ENCODE peak calls at places on chromosomes 2 and 18, in ten cellular contexts. Y is HFF-Myc; K is H4; H is dermis microvascular lymphatic vessel endothelial cell; S is GM04504; C is stimulated activated CD4-positive, alpha-beta T cell treated with anti-CD3 and anti-CD28 coated beads, Interleukin-2, amount 100 ng/mL, for 24 hours; B is left ventricle myocardium inferior; P is OCI-LY7; F is C1 segment of cervical spinal cord; A is AML-193. V is an unnamed sample.

GRCh38 chr2:24971300-24971549 is 530 bp downstream of the DNAJC27 start:
- DNase-seq in A (peak), S (no peak), H (no peak), K (no peak), C (no peak), F (no peak), B (no peak), P (no peak), Y (no peak), V (peak)

GRCh38 chr2:31002510-31002909 is 135.7 kb downstream of the GALNT14 start:
- DNase-seq in H (no peak), Y (no peak), B (no peak), F (no peak), K (no peak), P (no peak), S (no peak), C (no peak), A (no peak), V (no peak)

GRCh38 chr2:15119722-15120175 is 441.4 kb downstream of the NBAS start:
- DNase-seq in F (no peak), C (no peak), Y (no peak), H (no peak), B (no peak), S (no peak), K (no peak), P (no peak), A (no peak), V (no peak)

GRCh38 chr18:49241852-49242251 is 218.6 kb downstream of the DYM start:
- DNase-seq in A (no peak), Y (peak), H (no peak), S (peak), C (no peak), B (no peak), F (no peak), K (no peak), P (no peak), V (peak)

GRCh38 chr2:172969171-172969570 is 106.5 kb upstream of the MAP3K20 start:
- DNase-seq in A (peak), B (no peak), C (no peak), K (no peak), P (no peak), H (no peak), Y (no peak), F (no peak), S (no peak), V (no peak)

GRCh38 chr2:160375037-160375436 is 118.6 kb downstream of the RBMS1 start:
- DNase-seq in S (no peak), B (no peak), C (no peak), H (no peak), F (no peak), K (no peak), Y (no peak), A (no peak), P (no peak), V (no peak)

GRCh38 chr18:22946217-22946616 is 13.1 kb downstream of the RBBP8 start:
- DNase-seq in A (no peak), K (no peak), F (no peak), B (no peak), H (no peak), S (no peak), P (no peak), Y (no peak), C (no peak), V (no peak)

GRCh38 chr2:238995634-238996033 is 147.7 kb downstream of the TWIST2 start:
- DNase-seq in F (no peak), K (no peak), Y (no peak), P (no peak), H (no peak), C (no peak), B (no peak), S (no peak), A (no peak), V (no peak)

GRCh38 chr2:120485096-120485495 is 139.2 kb downstream of the INHBB start:
- DNase-seq in H (no peak), S (no peak), A (no peak), K (no peak), Y (no peak), C (no peak), F (no peak), B (no peak), P (no peak), V (no peak)

GRCh38 chr2:227870710-227871374 is 589 bp upstream of the DAW1 start:
- DNase-seq in Y (no peak), B (no peak), C (no peak), A (no peak), S (no peak), P (no peak), H (no peak), F (no peak), K (no peak), V (peak)

GRCh38 chr18:63882333-63883141 is 5.0 kb upstream of the SERPINB2 start:
- DNase-seq in F (no peak), H (no peak), S (peak), A (no peak), P (no peak), K (peak), C (no peak), B (no peak), Y (no peak), V (peak)

GRCh38 chr2:223970343-223971128 is 13.3 kb downstream of the MRPL44 start:
- DNase-seq in H (peak), C (peak), B (no peak), F (no peak), S (peak), P (peak), K (peak), Y (peak), A (peak), V (peak)

GRCh38 chr2:177572236-177572671 is 179.7 kb downstream of the AGPS start:
- DNase-seq in H (no peak), A (no peak), F (no peak), P (no peak), Y (no peak), S (no peak), K (no peak), B (no peak), C (no peak), V (no peak)

GRCh38 chr2:75523313-75524275 is 37.1 kb downstream of the EVA1A start:
- DNase-seq in P (no peak), K (peak), S (no peak), F (no peak), B (no peak), Y (no peak), H (no peak), C (no peak), A (no peak), V (peak)

GRCh38 chr2:143284087-143284675 is 155.0 kb downstream of the ARHGAP15 start:
- DNase-seq in Y (no peak), C (peak), B (no peak), A (peak), K (peak), F (no peak), H (peak), S (no peak), P (peak), V (peak)

GRCh38 chr2:10141736-10142639 is 19.4 kb downstream of the RRM2 start:
- DNase-seq in B (no peak), P (peak), F (no peak), H (no peak), C (peak), S (no peak), A (no peak), K (no peak), Y (no peak), V (peak)

GRCh38 chr2:64273524-64274398 is 129.5 kb upstream of the PELI1 start:
- DNase-seq in B (peak), H (peak), C (no peak), Y (peak), S (peak), F (no peak), A (peak), K (peak), P (no peak), V (peak)

GRCh38 chr18:54215069-54215468 is 9.4 kb downstream of the MBD2 start:
- DNase-seq in S (no peak), A (no peak), F (no peak), B (no peak), K (peak), H (no peak), Y (no peak), P (no peak), C (no peak), V (no peak)

GRCh38 chr18:53747761-53748160 is 476.7 kb downstream of the MBD2 start:
- DNase-seq in F (no peak), S (no peak), C (no peak), K (no peak), Y (no peak), P (no peak), B (no peak), A (no peak), H (no peak), V (no peak)

GRCh38 chr2:62101886-62102285 is 94.0 kb upstream of the B3GNT2 start:
- DNase-seq in B (no peak), P (no peak), K (no peak), C (no peak), H (no peak), Y (no peak), S (no peak), F (no peak), A (no peak), V (no peak)

GRCh38 chr2:6545795-6546194 is 319.9 kb downstream of the CMPK2 start:
- DNase-seq in P (no peak), K (no peak), F (no peak), C (no peak), S (no peak), A (no peak), H (no peak), B (no peak), Y (no peak), V (no peak)

GRCh38 chr18:33781429-33781828 is 203.4 kb downstream of the ASXL3 start:
- DNase-seq in F (no peak), P (no peak), B (no peak), Y (no peak), C (no peak), K (no peak), H (no peak), S (no peak), A (no peak), V (no peak)

GRCh38 chr2:54907663-54908062 is 142.6 kb downstream of the RTN4 start:
- DNase-seq in H (no peak), S (no peak), F (no peak), C (no peak), P (no peak), A (no peak), Y (no peak), B (no peak), K (no peak), V (no peak)

GRCh38 chr2:28332696-28333095 is 60.0 kb upstream of the FOSL2 start:
- DNase-seq in K (no peak), S (no peak), B (no peak), Y (no peak), C (no peak), P (no peak), A (no peak), H (no peak), F (no peak), V (no peak)

GRCh38 chr2:42086500-42086953 is 38.7 kb downstream of the PKDCC start:
- DNase-seq in F (no peak), C (peak), P (peak), K (peak), A (peak), B (no peak), S (no peak), Y (no peak), H (peak), V (peak)

V was measured in Daoy.